ENCODE peak calls at places on chromosomes 6 and 20, in four cellular contexts. C, F, D and K are unnamed samples.
A peak's percentile ranks its signal among the peaks of the same experiment; 100 is the strongest.

GRCh38 chr6:170033666-170034065 is 257.2 kb downstream of the DLL1 start:
- DNase-seq in C (no peak), F (no peak), D (no peak), K (peak; percentile 4)

GRCh38 chr6:1409774-1410465 is 20.5 kb downstream of the FOXF2 start:
- DNase-seq in C (no peak), F (peak; percentile 48), D (no peak), K (no peak)

GRCh38 chr20:56607061-56607704 is 21.9 kb upstream of the TFAP2C start:
- DNase-seq in C (no peak), F (no peak), D (no peak), K (no peak)

GRCh38 chr20:37775200-37775599 is 81.4 kb downstream of the CTNNBL1 start:
- DNase-seq in C (no peak), F (no peak), D (no peak), K (no peak)

GRCh38 chr6:39428152-39428551 is 105.7 kb upstream of the KCNK16 start:
- DNase-seq in C (no peak), F (no peak), D (no peak), K (no peak)

GRCh38 chr6:156057869-156058268 is 602.2 kb upstream of the NOX3 start:
- DNase-seq in C (no peak), F (no peak), D (no peak), K (no peak)

GRCh38 chr6:149545258-149545753 is 537 bp downstream of the PPIL4 start:
- DNase-seq in C (peak; percentile 43), F (no peak), D (no peak), K (peak; percentile 28)

GRCh38 chr6:6843057-6843627 is 254.6 kb downstream of the LY86 start:
- DNase-seq in C (no peak), F (no peak), D (no peak), K (no peak)

GRCh38 chr20:5919634-5920544 is 30.4 kb downstream of the TRMT6 start:
- DNase-seq in C (no peak), F (no peak), D (no peak), K (no peak)

GRCh38 chr20:34403908-34404307 is 40.8 kb downstream of the ITCH start:
- DNase-seq in C (no peak), F (no peak), D (no peak), K (no peak)

GRCh38 chr6:131116755-131117360 is 18.4 kb upstream of the AKAP7 start:
- DNase-seq in C (peak; percentile 47), F (no peak), D (peak; percentile 41), K (no peak)

GRCh38 chr6:28207244-28208179 is 17.6 kb upstream of the ZSCAN9 start:
- DNase-seq in C (peak; percentile 66), F (peak; percentile 73), D (no peak), K (peak; percentile 64)

GRCh38 chr20:1764136-1765033 is 106.8 kb upstream of the SIRPG start:
- DNase-seq in C (peak; percentile 71), F (peak; percentile 73), D (peak; percentile 78), K (peak; percentile 81)

GRCh38 chr20:58847483-58847882 is 3.2 kb downstream of the GNAS-AS1 start:
- DNase-seq in C (no peak), F (no peak), D (no peak), K (no peak)

GRCh38 chr6:30213999-30214982 is 1.1 kb upstream of the TRIM26 start:
- DNase-seq in C (peak; percentile 65), F (peak; percentile 80), D (no peak), K (peak; percentile 69)

GRCh38 chr6:116156405-116157326 is 30.7 kb upstream of the COL10A1 start:
- DNase-seq in C (no peak), F (no peak), D (no peak), K (no peak)

GRCh38 chr6:34673079-34673478 is 23.5 kb downstream of the ILRUN start:
- DNase-seq in C (no peak), F (no peak), D (no peak), K (no peak)

GRCh38 chr6:124234806-124235205 is 431.1 kb downstream of the NKAIN2 start:
- DNase-seq in C (no peak), F (no peak), D (no peak), K (no peak)

GRCh38 chr6:24340998-24341934 is 16.6 kb downstream of the DCDC2 start:
- DNase-seq in C (no peak), F (no peak), D (no peak), K (no peak)

GRCh38 chr20:61385731-61386130 is 133.7 kb downstream of the CDH4 start:
- DNase-seq in C (no peak), F (no peak), D (no peak), K (no peak)

GRCh38 chr20:33466303-33466646 is 22.7 kb upstream of the SNTA1 start:
- DNase-seq in C (no peak), F (no peak), D (no peak), K (no peak)

GRCh38 chr6:18022398-18023231 is 35.2 kb upstream of the KIF13A start:
- DNase-seq in C (no peak), F (no peak), D (no peak), K (peak; percentile 55)

GRCh38 chr6:30611856-30612194 is 5.2 kb downstream of the PPP1R10 start:
- DNase-seq in C (no peak), F (no peak), D (no peak), K (no peak)

GRCh38 chr6:30877419-30878262 is 6.7 kb upstream of the DDR1 start:
- DNase-seq in C (peak; percentile 78), F (peak; percentile 89), D (peak; percentile 77), K (peak; percentile 89)

GRCh38 chr20:52974155-52974554 is 2.0 kb downstream of the TSHZ2 start:
- DNase-seq in C (peak; percentile 15), F (no peak), D (no peak), K (no peak)

GRCh38 chr6:99353126-99353525 is 3.7 kb upstream of the FAXC start:
- DNase-seq in C (no peak), F (no peak), D (no peak), K (no peak)

GRCh38 chr6:14209005-14209404 is 91.4 kb downstream of the CD83 start:
- DNase-seq in C (no peak), F (no peak), D (no peak), K (no peak)

GRCh38 chr6:168852336-168852884 is 401.2 kb downstream of the THBS2 start:
- DNase-seq in C (no peak), F (no peak), D (no peak), K (no peak)

GRCh38 chr6:12182676-12183075 is 107.5 kb upstream of the EDN1 start:
- DNase-seq in C (no peak), F (no peak), D (no peak), K (no peak)

GRCh38 chr20:50815162-50815989 is 20.5 kb downstream of the BCAS4 start:
- DNase-seq in C (no peak), F (no peak), D (no peak), K (no peak)

GRCh38 chr20:53923745-53924369 is 146.5 kb downstream of the BCAS1 start:
- DNase-seq in C (no peak), F (no peak), D (no peak), K (no peak)

GRCh38 chr6:43803783-43804549 is 34.0 kb downstream of the VEGFA start:
- DNase-seq in C (no peak), F (no peak), D (peak; percentile 22), K (no peak)

GRCh38 chr6:161168281-161168891 is 105.5 kb downstream of the AGPAT4 start:
- DNase-seq in C (no peak), F (no peak), D (peak; percentile 86), K (no peak)

GRCh38 chr6:118606268-118606667 is 45.1 kb downstream of the CEP85L start:
- DNase-seq in C (no peak), F (no peak), D (no peak), K (no peak)

GRCh38 chr6:33621396-33622388 is 570 bp downstream of the ITPR3 start:
- DNase-seq in C (no peak), F (peak; percentile 81), D (no peak), K (peak; percentile 48)

GRCh38 chr20:8853805-8854338 is 215.0 kb upstream of the PLCB4 start:
- DNase-seq in C (peak; percentile 61), F (no peak), D (peak; percentile 40), K (no peak)

GRCh38 chr20:48725589-48725991 is 102.2 kb downstream of the PREX1 start:
- DNase-seq in C (no peak), F (no peak), D (peak; percentile 21), K (no peak)

GRCh38 chr20:8454137-8454712 is 322.2 kb downstream of the PLCB1 start:
- DNase-seq in C (peak; percentile 50), F (no peak), D (peak; percentile 41), K (no peak)

GRCh38 chr20:63496404-63497120 is 2.3 kb downstream of the EEF1A2 start:
- DNase-seq in C (no peak), F (peak; percentile 53), D (no peak), K (no peak)

GRCh38 chr20:20683922-20684321 is 28.5 kb downstream of the RALGAPA2 start:
- DNase-seq in C (no peak), F (no peak), D (no peak), K (no peak)
- TF ChIP-seq SP1 in C (no peak), F (no peak), D (no peak), K (no peak)

DNA sequence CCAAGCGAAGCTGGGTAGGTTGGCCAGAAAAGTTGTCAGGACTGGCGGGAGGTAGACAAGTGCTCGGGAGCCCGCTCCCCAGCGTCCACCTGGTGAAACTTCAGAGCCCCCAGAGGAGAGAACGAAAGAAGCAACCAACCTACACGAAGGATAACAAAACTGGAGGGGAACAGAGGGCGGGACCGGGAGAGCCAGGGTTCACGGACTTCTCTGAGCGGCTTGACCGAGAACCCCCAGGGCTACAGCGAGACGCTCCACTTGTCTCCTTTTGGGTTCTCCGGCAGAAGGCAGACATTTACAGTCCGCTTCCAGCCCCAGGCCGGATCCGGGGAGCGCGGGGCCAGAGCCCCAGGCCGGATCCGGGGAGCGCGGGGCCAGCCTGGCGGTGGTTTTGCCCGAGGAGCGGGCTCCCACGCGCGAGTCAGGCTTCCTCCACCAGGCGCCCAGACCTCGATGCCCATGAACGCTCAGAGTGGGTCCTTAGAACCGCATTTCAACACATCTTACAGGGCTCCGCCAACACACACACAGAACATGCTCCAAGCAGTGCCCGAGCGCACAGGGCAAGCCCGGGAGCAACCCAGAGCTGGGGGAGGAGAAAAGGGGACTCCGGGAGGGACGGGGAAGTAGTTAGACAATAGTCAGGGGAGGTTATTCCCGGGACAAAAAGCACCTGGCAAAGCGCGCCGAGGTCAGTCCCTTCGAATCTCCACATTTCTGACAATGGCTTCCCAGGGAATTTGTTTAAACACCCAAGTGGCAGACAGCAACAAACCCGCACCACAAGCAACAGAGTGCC is 1.1 kb downstream of the PTPRK start:
- DNase-seq in C (peak; percentile 46), F (peak; percentile 69), D (no peak), K (peak; percentile 67)
- TF ChIP-seq SP1 in C (no peak), F (no peak), D (no peak), K (peak; percentile 35)

GRCh38 chr20:38907918-38908677 is 18.1 kb upstream of the FAM83D start:
- DNase-seq in C (no peak), F (no peak), D (no peak), K (no peak)
- TF ChIP-seq SP1 in C (no peak), F (no peak), D (no peak), K (no peak)

DNA sequence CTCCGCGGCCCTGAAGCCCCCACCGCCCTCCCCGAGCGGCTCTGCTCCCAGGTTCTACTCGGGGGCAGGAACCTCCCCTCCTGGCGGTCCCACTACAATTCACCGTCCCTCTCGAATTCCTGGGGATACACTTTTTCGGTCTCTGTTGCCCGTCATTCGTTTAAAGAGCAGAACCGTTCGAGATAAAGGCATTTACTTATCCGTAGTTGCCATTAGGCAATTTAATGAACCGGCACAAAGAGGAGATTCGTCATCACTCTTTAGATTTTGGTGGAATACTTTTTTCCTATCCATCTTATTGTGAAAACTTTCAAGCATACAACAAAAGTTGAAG is 1.1 kb upstream of the CD24 start:
- DNase-seq in C (peak; percentile 12), F (no peak), D (no peak), K (no peak)
- TF ChIP-seq SP1 in C (no peak), F (no peak), D (no peak), K (no peak)